ENCODE peak calls at places on chromosomes 13 and 19, in ten cellular contexts. One of them, this sample, is unnamed.

GRCh38 chr13:27122036-27122435 is 49.6 kb downstream of the USP12 start:
- DNase-seq in heart left ventricle: no peak
- DNase-seq in pons: no peak
- DNase-seq in activated CD8-positive, alpha-beta memory T cell treated with anti-CD3 and anti-CD28 coated beads for 1 hour: no peak
- DNase-seq in foreskin fibroblast: no peak
- DNase-seq in AG04450: no peak
- DNase-seq in thoracic aorta: no peak
- DNase-seq in iris pigment epithelial cell: no peak
- DNase-seq in NCI-H748 treated with DMSO at 0.1 percent for 48 hours: no peak
- DNase-seq in GM12865: no peak
- DNase-seq in this sample: no peak

GRCh38 chr13:75771818-75772217 is 135.7 kb downstream of the LMO7 start:
- DNase-seq in heart left ventricle: no peak
- DNase-seq in activated CD8-positive, alpha-beta memory T cell treated with anti-CD3 and anti-CD28 coated beads for 1 hour: no peak
- DNase-seq in foreskin fibroblast: peak; percentile 83
- DNase-seq in thoracic aorta: no peak
- DNase-seq in iris pigment epithelial cell: peak; percentile 94
- DNase-seq in GM12865: no peak
- DNase-seq in NCI-H748 treated with DMSO at 0.1 percent for 48 hours: no peak
- DNase-seq in AG04450: peak; percentile 59
- DNase-seq in pons: no peak
- DNase-seq in this sample: no peak

GRCh38 chr13:80022146-80022545 is 318.8 kb downstream of the SPRY2 start:
- DNase-seq in foreskin fibroblast: peak; percentile 28
- DNase-seq in activated CD8-positive, alpha-beta memory T cell treated with anti-CD3 and anti-CD28 coated beads for 1 hour: no peak
- DNase-seq in iris pigment epithelial cell: peak; percentile 21
- DNase-seq in GM12865: no peak
- DNase-seq in pons: peak; percentile 36
- DNase-seq in thoracic aorta: no peak
- DNase-seq in heart left ventricle: no peak
- DNase-seq in AG04450: no peak
- DNase-seq in NCI-H748 treated with DMSO at 0.1 percent for 48 hours: no peak
- DNase-seq in this sample: no peak

GRCh38 chr13:81726037-81726726 is 1385.3 kb upstream of the SPRY2 start:
- DNase-seq in NCI-H748 treated with DMSO at 0.1 percent for 48 hours: no peak
- DNase-seq in activated CD8-positive, alpha-beta memory T cell treated with anti-CD3 and anti-CD28 coated beads for 1 hour: no peak
- DNase-seq in heart left ventricle: no peak
- DNase-seq in thoracic aorta: no peak
- DNase-seq in iris pigment epithelial cell: no peak
- DNase-seq in AG04450: no peak
- DNase-seq in foreskin fibroblast: no peak
- DNase-seq in pons: no peak
- DNase-seq in GM12865: no peak
- DNase-seq in this sample: no peak

GRCh38 chr13:111216166-111216960 is 101.3 kb downstream of the ARHGEF7 start:
- DNase-seq in GM12865: peak; percentile 44
- DNase-seq in NCI-H748 treated with DMSO at 0.1 percent for 48 hours: no peak
- DNase-seq in activated CD8-positive, alpha-beta memory T cell treated with anti-CD3 and anti-CD28 coated beads for 1 hour: peak; percentile 18
- DNase-seq in iris pigment epithelial cell: no peak
- DNase-seq in thoracic aorta: no peak
- DNase-seq in foreskin fibroblast: peak; percentile 62
- DNase-seq in AG04450: no peak
- DNase-seq in pons: no peak
- DNase-seq in heart left ventricle: peak; percentile 37
- DNase-seq in this sample: no peak

GRCh38 chr13:92806215-92806614 is 420.4 kb upstream of the GPC6 start:
- DNase-seq in iris pigment epithelial cell: peak; percentile 7
- DNase-seq in thoracic aorta: no peak
- DNase-seq in foreskin fibroblast: no peak
- DNase-seq in NCI-H748 treated with DMSO at 0.1 percent for 48 hours: no peak
- DNase-seq in GM12865: peak; percentile 21
- DNase-seq in AG04450: no peak
- DNase-seq in pons: no peak
- DNase-seq in heart left ventricle: no peak
- DNase-seq in activated CD8-positive, alpha-beta memory T cell treated with anti-CD3 and anti-CD28 coated beads for 1 hour: no peak
- DNase-seq in this sample: no peak

GRCh38 chr13:51955281-51955771 is 55.9 kb downstream of the ATP7B start:
- DNase-seq in AG04450: no peak
- DNase-seq in activated CD8-positive, alpha-beta memory T cell treated with anti-CD3 and anti-CD28 coated beads for 1 hour: no peak
- DNase-seq in pons: no peak
- DNase-seq in GM12865: no peak
- DNase-seq in iris pigment epithelial cell: no peak
- DNase-seq in NCI-H748 treated with DMSO at 0.1 percent for 48 hours: no peak
- DNase-seq in thoracic aorta: no peak
- DNase-seq in foreskin fibroblast: no peak
- DNase-seq in heart left ventricle: no peak
- DNase-seq in this sample: no peak

GRCh38 chr13:107493271-107493670 is 722.1 kb downstream of the LIG4 start:
- DNase-seq in iris pigment epithelial cell: no peak
- DNase-seq in thoracic aorta: no peak
- DNase-seq in pons: no peak
- DNase-seq in AG04450: no peak
- DNase-seq in activated CD8-positive, alpha-beta memory T cell treated with anti-CD3 and anti-CD28 coated beads for 1 hour: no peak
- DNase-seq in GM12865: no peak
- DNase-seq in heart left ventricle: no peak
- DNase-seq in NCI-H748 treated with DMSO at 0.1 percent for 48 hours: no peak
- DNase-seq in foreskin fibroblast: no peak
- DNase-seq in this sample: no peak

GRCh38 chr13:22030321-22030720 is 359.4 kb downstream of the FGF9 start:
- DNase-seq in GM12865: no peak
- DNase-seq in iris pigment epithelial cell: no peak
- DNase-seq in activated CD8-positive, alpha-beta memory T cell treated with anti-CD3 and anti-CD28 coated beads for 1 hour: no peak
- DNase-seq in NCI-H748 treated with DMSO at 0.1 percent for 48 hours: no peak
- DNase-seq in foreskin fibroblast: no peak
- DNase-seq in thoracic aorta: no peak
- DNase-seq in pons: no peak
- DNase-seq in AG04450: no peak
- DNase-seq in heart left ventricle: no peak
- DNase-seq in this sample: no peak

GRCh38 chr19:19315444-19315843 is 4.9 kb downstream of the SUGP1 start:
- DNase-seq in GM12865: no peak
- DNase-seq in NCI-H748 treated with DMSO at 0.1 percent for 48 hours: no peak
- DNase-seq in heart left ventricle: no peak
- DNase-seq in thoracic aorta: no peak
- DNase-seq in foreskin fibroblast: no peak
- DNase-seq in pons: no peak
- DNase-seq in AG04450: no peak
- DNase-seq in activated CD8-positive, alpha-beta memory T cell treated with anti-CD3 and anti-CD28 coated beads for 1 hour: no peak
- DNase-seq in iris pigment epithelial cell: no peak
- DNase-seq in this sample: no peak

GRCh38 chr13:111937763-111938375 is 129.1 kb upstream of the SOX1 start:
- DNase-seq in activated CD8-positive, alpha-beta memory T cell treated with anti-CD3 and anti-CD28 coated beads for 1 hour: no peak
- DNase-seq in AG04450: no peak
- DNase-seq in NCI-H748 treated with DMSO at 0.1 percent for 48 hours: peak; percentile 26
- DNase-seq in thoracic aorta: no peak
- DNase-seq in iris pigment epithelial cell: no peak
- DNase-seq in GM12865: no peak
- DNase-seq in foreskin fibroblast: no peak
- DNase-seq in pons: no peak
- DNase-seq in heart left ventricle: no peak
- DNase-seq in this sample: no peak

GRCh38 chr13:71860547-71861131 is 6.4 kb downstream of the DACH1 start:
- DNase-seq in NCI-H748 treated with DMSO at 0.1 percent for 48 hours: peak; percentile 55
- DNase-seq in activated CD8-positive, alpha-beta memory T cell treated with anti-CD3 and anti-CD28 coated beads for 1 hour: no peak
- DNase-seq in GM12865: no peak
- DNase-seq in pons: no peak
- DNase-seq in foreskin fibroblast: no peak
- DNase-seq in iris pigment epithelial cell: no peak
- DNase-seq in AG04450: no peak
- DNase-seq in thoracic aorta: no peak
- DNase-seq in heart left ventricle: no peak
- DNase-seq in this sample: no peak

GRCh38 chr19:43574424-43575155 is 737 bp downstream of the XRCC1 start:
- DNase-seq in foreskin fibroblast: no peak
- DNase-seq in thoracic aorta: no peak
- DNase-seq in AG04450: no peak
- DNase-seq in iris pigment epithelial cell: peak; percentile 76
- DNase-seq in heart left ventricle: no peak
- DNase-seq in pons: no peak
- DNase-seq in NCI-H748 treated with DMSO at 0.1 percent for 48 hours: no peak
- DNase-seq in activated CD8-positive, alpha-beta memory T cell treated with anti-CD3 and anti-CD28 coated beads for 1 hour: no peak
- DNase-seq in GM12865: no peak
- DNase-seq in this sample: no peak

GRCh38 chr19:12969292-12969988 is at the start of gene DAND5:
- DNase-seq in pons: peak; percentile 60
- DNase-seq in NCI-H748 treated with DMSO at 0.1 percent for 48 hours: no peak
- DNase-seq in GM12865: no peak
- DNase-seq in foreskin fibroblast: peak; percentile 55
- DNase-seq in heart left ventricle: peak; percentile 83
- DNase-seq in AG04450: no peak
- DNase-seq in thoracic aorta: no peak
- DNase-seq in iris pigment epithelial cell: no peak
- DNase-seq in activated CD8-positive, alpha-beta memory T cell treated with anti-CD3 and anti-CD28 coated beads for 1 hour: no peak
- DNase-seq in this sample: no peak

GRCh38 chr13:98345103-98345899 is 168.2 kb upstream of the RNF113B start:
- DNase-seq in foreskin fibroblast: no peak
- DNase-seq in AG04450: no peak
- DNase-seq in activated CD8-positive, alpha-beta memory T cell treated with anti-CD3 and anti-CD28 coated beads for 1 hour: no peak
- DNase-seq in heart left ventricle: no peak
- DNase-seq in NCI-H748 treated with DMSO at 0.1 percent for 48 hours: no peak
- DNase-seq in pons: no peak
- DNase-seq in iris pigment epithelial cell: no peak
- DNase-seq in thoracic aorta: no peak
- DNase-seq in GM12865: no peak
- DNase-seq in this sample: no peak

GRCh38 chr13:101473458-101473857 is 21.0 kb downstream of the ITGBL1 start:
- DNase-seq in heart left ventricle: peak; percentile 41
- DNase-seq in activated CD8-positive, alpha-beta memory T cell treated with anti-CD3 and anti-CD28 coated beads for 1 hour: no peak
- DNase-seq in foreskin fibroblast: peak; percentile 97
- DNase-seq in thoracic aorta: no peak
- DNase-seq in NCI-H748 treated with DMSO at 0.1 percent for 48 hours: no peak
- DNase-seq in iris pigment epithelial cell: peak; percentile 91
- DNase-seq in GM12865: no peak
- DNase-seq in AG04450: peak; percentile 63
- DNase-seq in pons: no peak
- DNase-seq in this sample: no peak

GRCh38 chr19:45601524-45602522 is at the start of gene GPR4:
- DNase-seq in GM12865: no peak
- DNase-seq in AG04450: no peak
- DNase-seq in activated CD8-positive, alpha-beta memory T cell treated with anti-CD3 and anti-CD28 coated beads for 1 hour: no peak
- DNase-seq in foreskin fibroblast: peak; percentile 53
- DNase-seq in heart left ventricle: peak; percentile 50
- DNase-seq in thoracic aorta: no peak
- DNase-seq in iris pigment epithelial cell: no peak
- DNase-seq in NCI-H748 treated with DMSO at 0.1 percent for 48 hours: no peak
- DNase-seq in pons: no peak
- DNase-seq in this sample: no peak

GRCh38 chr19:50199254-50199545 is 4.2 kb upstream of the MYH14 start:
- DNase-seq in iris pigment epithelial cell: no peak
- DNase-seq in NCI-H748 treated with DMSO at 0.1 percent for 48 hours: no peak
- DNase-seq in foreskin fibroblast: no peak
- DNase-seq in AG04450: no peak
- DNase-seq in activated CD8-positive, alpha-beta memory T cell treated with anti-CD3 and anti-CD28 coated beads for 1 hour: no peak
- DNase-seq in pons: no peak
- DNase-seq in GM12865: no peak
- DNase-seq in thoracic aorta: no peak
- DNase-seq in heart left ventricle: peak; percentile 45
- DNase-seq in this sample: no peak

GRCh38 chr19:48603001-48603400 is 3.5 kb upstream of the SPACA4 start:
- DNase-seq in heart left ventricle: no peak
- DNase-seq in pons: no peak
- DNase-seq in iris pigment epithelial cell: no peak
- DNase-seq in NCI-H748 treated with DMSO at 0.1 percent for 48 hours: no peak
- DNase-seq in thoracic aorta: no peak
- DNase-seq in foreskin fibroblast: no peak
- DNase-seq in AG04450: no peak
- DNase-seq in GM12865: no peak
- DNase-seq in activated CD8-positive, alpha-beta memory T cell treated with anti-CD3 and anti-CD28 coated beads for 1 hour: no peak
- DNase-seq in this sample: no peak

GRCh38 chr13:98688373-98688772 is 64.1 kb downstream of the SLC15A1 start:
- DNase-seq in iris pigment epithelial cell: no peak
- DNase-seq in foreskin fibroblast: no peak
- DNase-seq in AG04450: no peak
- DNase-seq in activated CD8-positive, alpha-beta memory T cell treated with anti-CD3 and anti-CD28 coated beads for 1 hour: no peak
- DNase-seq in pons: no peak
- DNase-seq in GM12865: no peak
- DNase-seq in thoracic aorta: no peak
- DNase-seq in NCI-H748 treated with DMSO at 0.1 percent for 48 hours: no peak
- DNase-seq in heart left ventricle: no peak
- DNase-seq in this sample: no peak

GRCh38 chr13:59776924-59777690 is 386.6 kb downstream of the DIAPH3 start:
- DNase-seq in NCI-H748 treated with DMSO at 0.1 percent for 48 hours: no peak
- DNase-seq in iris pigment epithelial cell: peak; percentile 90
- DNase-seq in foreskin fibroblast: peak; percentile 88
- DNase-seq in GM12865: peak; percentile 27
- DNase-seq in heart left ventricle: no peak
- DNase-seq in pons: no peak
- DNase-seq in thoracic aorta: no peak
- DNase-seq in activated CD8-positive, alpha-beta memory T cell treated with anti-CD3 and anti-CD28 coated beads for 1 hour: no peak
- DNase-seq in AG04450: peak; percentile 30
- DNase-seq in this sample: no peak

GRCh38 chr13:45859682-45860081 is 8.1 kb upstream of the SIAH3 start:
- DNase-seq in heart left ventricle: no peak
- DNase-seq in NCI-H748 treated with DMSO at 0.1 percent for 48 hours: no peak
- DNase-seq in pons: no peak
- DNase-seq in iris pigment epithelial cell: no peak
- DNase-seq in thoracic aorta: no peak
- DNase-seq in foreskin fibroblast: no peak
- DNase-seq in AG04450: no peak
- DNase-seq in activated CD8-positive, alpha-beta memory T cell treated with anti-CD3 and anti-CD28 coated beads for 1 hour: no peak
- DNase-seq in GM12865: no peak
- DNase-seq in this sample: no peak

GRCh38 chr19:11420429-11420893 is 1.3 kb upstream of the RGL3 start:
- DNase-seq in heart left ventricle: peak; percentile 86
- DNase-seq in AG04450: no peak
- DNase-seq in GM12865: no peak
- DNase-seq in foreskin fibroblast: peak; percentile 52
- DNase-seq in NCI-H748 treated with DMSO at 0.1 percent for 48 hours: no peak
- DNase-seq in iris pigment epithelial cell: peak; percentile 22
- DNase-seq in thoracic aorta: no peak
- DNase-seq in activated CD8-positive, alpha-beta memory T cell treated with anti-CD3 and anti-CD28 coated beads for 1 hour: no peak
- DNase-seq in pons: no peak
- DNase-seq in this sample: no peak

GRCh38 chr13:90757127-90757680 is 590.3 kb upstream of the MIR17HG start:
- DNase-seq in heart left ventricle: no peak
- DNase-seq in GM12865: no peak
- DNase-seq in thoracic aorta: no peak
- DNase-seq in foreskin fibroblast: no peak
- DNase-seq in iris pigment epithelial cell: no peak
- DNase-seq in activated CD8-positive, alpha-beta memory T cell treated with anti-CD3 and anti-CD28 coated beads for 1 hour: no peak
- DNase-seq in AG04450: no peak
- DNase-seq in NCI-H748 treated with DMSO at 0.1 percent for 48 hours: no peak
- DNase-seq in pons: no peak
- DNase-seq in this sample: no peak

GRCh38 chr19:5337126-5337525 is 3.5 kb downstream of the PTPRS start:
- DNase-seq in iris pigment epithelial cell: no peak
- DNase-seq in GM12865: no peak
- DNase-seq in thoracic aorta: no peak
- DNase-seq in foreskin fibroblast: no peak
- DNase-seq in heart left ventricle: peak; percentile 9
- DNase-seq in AG04450: no peak
- DNase-seq in activated CD8-positive, alpha-beta memory T cell treated with anti-CD3 and anti-CD28 coated beads for 1 hour: no peak
- DNase-seq in pons: no peak
- DNase-seq in NCI-H748 treated with DMSO at 0.1 percent for 48 hours: no peak
- DNase-seq in this sample: no peak

GRCh38 chr13:63910406-63910957 is 2494.8 kb upstream of the PCDH20 start:
- DNase-seq in iris pigment epithelial cell: peak; percentile 14
- DNase-seq in foreskin fibroblast: no peak
- DNase-seq in pons: peak; percentile 5
- DNase-seq in thoracic aorta: no peak
- DNase-seq in activated CD8-positive, alpha-beta memory T cell treated with anti-CD3 and anti-CD28 coated beads for 1 hour: no peak
- DNase-seq in GM12865: no peak
- DNase-seq in NCI-H748 treated with DMSO at 0.1 percent for 48 hours: no peak
- DNase-seq in heart left ventricle: no peak
- DNase-seq in AG04450: no peak
- DNase-seq in this sample: no peak

GRCh38 chr19:4909172-4909896 is at the start of gene UHRF1:
- DNase-seq in activated CD8-positive, alpha-beta memory T cell treated with anti-CD3 and anti-CD28 coated beads for 1 hour: no peak
- DNase-seq in foreskin fibroblast: peak; percentile 44
- DNase-seq in thoracic aorta: no peak
- DNase-seq in NCI-H748 treated with DMSO at 0.1 percent for 48 hours: no peak
- DNase-seq in GM12865: peak; percentile 85
- DNase-seq in heart left ventricle: no peak
- DNase-seq in iris pigment epithelial cell: no peak
- DNase-seq in AG04450: no peak
- DNase-seq in pons: no peak
- DNase-seq in this sample: no peak

GRCh38 chr13:22137361-22138050 is 466.6 kb downstream of the FGF9 start:
- DNase-seq in activated CD8-positive, alpha-beta memory T cell treated with anti-CD3 and anti-CD28 coated beads for 1 hour: no peak
- DNase-seq in iris pigment epithelial cell: no peak
- DNase-seq in GM12865: no peak
- DNase-seq in pons: no peak
- DNase-seq in AG04450: no peak
- DNase-seq in NCI-H748 treated with DMSO at 0.1 percent for 48 hours: no peak
- DNase-seq in heart left ventricle: no peak
- DNase-seq in foreskin fibroblast: no peak
- DNase-seq in thoracic aorta: no peak
- DNase-seq in this sample: no peak

This sample was measured in mucosa of gallbladder.